ENCODE peak calls at places on chromosomes 16 and 17, in four cellular contexts. K is GM23248, F is OCI-LY7, E is hepatocyte. L is an unnamed sample. For H3K79me2 and H3K9me2, the result is how much of the 10 kb centered on the place peaks cover.

GRCh38 chr17:81409190-81409935 is 14.1 kb downstream of the BAHCC1 start:
- DNase-seq in E (no peak), K (no peak), F (peak), L (no peak)

GRCh38 chr16:75052481-75053211 is 53.8 kb downstream of the ZNRF1 start:
- DNase-seq in E (no peak), F (no peak), K (no peak), L (no peak)

GRCh38 chr16:90040152-90041023 is 21.1 kb upstream of the DBNDD1 start:
- DNase-seq in E (no peak), K (no peak), F (no peak), L (no peak)

GRCh38 chr17:69430488-69430887 is 16.0 kb downstream of the MAP2K6 start:
- DNase-seq in F (no peak), E (peak), K (no peak), L (no peak)

GRCh38 chr17:34447406-34447805 is 84.4 kb upstream of the CCL1 start:
- DNase-seq in F (no peak), K (no peak), E (no peak), L (peak)

GRCh38 chr17:19354123-19354522 is 8.4 kb downstream of the B9D1 start:
- DNase-seq in E (no peak), F (no peak), K (peak), L (no peak)

GRCh38 chr17:51722994-51723393 is 435.5 kb downstream of the CA10 start:
- DNase-seq in K (no peak), E (no peak), F (no peak), L (no peak)

GRCh38 chr16:84739349-84740124 is 39.7 kb downstream of the USP10 start:
- DNase-seq in F (no peak), K (peak), E (no peak), L (no peak)

GRCh38 chr16:63890072-63890471 is 1231.8 kb downstream of the CDH11 start:
- DNase-seq in E (peak), K (peak), F (no peak), L (no peak)

GRCh38 chr16:85387171-85387507 is 226.0 kb upstream of the GSE1 start:
- DNase-seq in K (no peak), E (no peak), F (no peak), L (no peak)

GRCh38 chr17:9911089-9911488 is 6.0 kb upstream of the RCVRN start:
- DNase-seq in E (no peak), K (no peak), F (no peak), L (no peak)

GRCh38 chr17:14201087-14201486 is 35.6 kb downstream of the CDRT15 start:
- DNase-seq in F (no peak), K (peak), E (no peak), L (no peak)

GRCh38 chr17:2814049-2814448 is 17.8 kb downstream of the RAP1GAP2 start:
- DNase-seq in E (no peak), F (peak), K (no peak), L (peak)

GRCh38 chr17:80956321-80957190 is 35.1 kb upstream of the CHMP6 start:
- DNase-seq in F (no peak), K (no peak), E (no peak), L (no peak)

GRCh38 chr16:12573730-12574383 is 229.8 kb downstream of the CPPED1 start:
- DNase-seq in K (peak), F (peak), E (peak), L (no peak)

GRCh38 chr17:50056217-50056960 is 479 bp downstream of the ITGA3 start:
- DNase-seq in E (peak), F (peak), K (peak), L (peak)

GRCh38 chr16:12708266-12708665 is 95.4 kb downstream of the CPPED1 start:
- DNase-seq in F (no peak), K (no peak), E (no peak), L (no peak)

GRCh38 chr16:55508941-55509920 is at the start of gene LPCAT2:
- DNase-seq in K (peak), E (peak), F (no peak), L (peak)

GRCh38 chr17:41678907-41679739 is 9.6 kb upstream of the EIF1 start:
- DNase-seq in K (peak), F (peak), E (no peak), L (peak)

GRCh38 chr17:67517335-67517734 is 140.3 kb downstream of the PITPNC1 start:
- DNase-seq in K (no peak), F (no peak), E (no peak), L (no peak)

GRCh38 chr17:63751806-63752205 is 10.2 kb upstream of the STRADA start:
- DNase-seq in E (peak), K (no peak), F (no peak), L (peak)

GRCh38 chr16:10554569-10554968 is 25.8 kb downstream of the EMP2 start:
- DNase-seq in F (no peak), E (no peak), K (no peak), L (no peak)

GRCh38 chr17:58918879-58919278 is 163.2 kb downstream of the PPM1E start:
- DNase-seq in K (no peak), F (no peak), E (no peak), L (no peak)

GRCh38 chr16:70611224-70611598 is 35.1 kb upstream of the IL34 start:
- DNase-seq in F (no peak), K (no peak), E (no peak), L (no peak)

GRCh38 chr17:7479389-7480192 is at the start of gene ZBTB4:
- DNase-seq in F (peak), K (peak), E (peak), L (peak)

GRCh38 chr16:1633310-1633709 is 21.1 kb downstream of the CRAMP1 start:
- DNase-seq in K (no peak), E (no peak), F (no peak), L (no peak)

GRCh38 chr16:3017806-3018506 is at the start of gene CLDN6:
- DNase-seq in E (peak), K (no peak), F (peak), L (no peak)

GRCh38 chr16:9441021-9441420 is 349.6 kb downstream of the HAPSTR1 start:
- DNase-seq in F (peak), E (no peak), K (no peak), L (peak)

GRCh38 chr16:49854227-49855203 is 1.4 kb downstream of the ZNF423 start:
- DNase-seq in F (peak), E (peak), K (peak), L (peak)

GRCh38 chr16:15653227-15653626 is 3.2 kb downstream of the NDE1 start:
- DNase-seq in F (no peak), E (no peak), K (peak), L (no peak)

GRCh38 chr17:72839086-72839728 is 253.3 kb downstream of the SLC39A11 start:
- DNase-seq in K (no peak), F (no peak), E (no peak), L (no peak)

GRCh38 chr17:41415411-41415810 is 9.0 kb downstream of the KRT37 start:
- DNase-seq in F (no peak), K (no peak), E (no peak), L (no peak)

GRCh38 chr16:54466233-54466632 is 179.6 kb upstream of the IRX3 start:
- DNase-seq in F (no peak), K (no peak), E (no peak), L (no peak)

GRCh38 chr16:86519649-86520316 is 9.5 kb downstream of the FOXF1 start:
- DNase-seq in K (peak), F (peak), E (peak), L (peak)

GRCh38 chr17:7213895-7214299 is 5.7 kb downstream of the DLG4 start:
- DNase-seq in F (peak), K (peak), E (peak), L (peak)

GRCh38 chr16:46857261-46857962 is 26.4 kb upstream of the C16orf87 start:
- DNase-seq in E (peak), K (peak), F (peak), L (peak)

GRCh38 chr16:54070944-54071343 is 215.6 kb downstream of the IRX3 start:
- DNase-seq in F (no peak), K (no peak), E (no peak), L (no peak)

GRCh38 chr17:64767269-64767997 is 105.3 kb upstream of the SMURF2 start:
- DNase-seq in K (no peak), E (no peak), F (no peak), L (no peak)
- H3K79me2 ChIP-seq in K (under half), E (under half), F (under half), L (under half)

GRCh38 chr17:57091186-57091618 is 6.2 kb downstream of the AKAP1 start:
- DNase-seq in E (no peak), F (no peak), K (no peak), L (no peak)
- TF ChIP-seq EZH2phosphoT487 in E (no peak), F (no peak), K (no peak), L (no peak)

DNA sequence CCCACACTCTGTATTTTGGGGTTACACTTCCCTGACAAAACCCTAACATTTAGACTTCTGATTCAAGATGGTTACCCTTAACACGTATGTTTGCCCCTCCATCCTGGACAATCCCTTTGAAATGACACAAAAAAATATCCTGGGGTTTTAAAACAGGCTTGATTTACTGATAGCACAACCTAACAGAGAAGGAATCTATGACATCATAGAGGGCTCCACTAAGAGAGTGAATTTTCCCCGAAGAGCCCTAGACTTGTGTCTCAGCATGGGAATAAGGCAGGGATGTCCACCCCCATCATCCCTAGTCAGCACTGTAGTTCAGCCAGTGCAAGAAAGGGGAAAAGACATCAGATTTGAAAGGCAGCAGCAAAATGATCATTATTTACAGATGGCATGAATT is 15.8 kb upstream of the SRCIN1 start:
- DNase-seq in E (no peak), F (no peak), K (no peak), L (no peak)
- H3K9me2 ChIP-seq in E (under half), F (under half), K (under half), L (under half)

DNA sequence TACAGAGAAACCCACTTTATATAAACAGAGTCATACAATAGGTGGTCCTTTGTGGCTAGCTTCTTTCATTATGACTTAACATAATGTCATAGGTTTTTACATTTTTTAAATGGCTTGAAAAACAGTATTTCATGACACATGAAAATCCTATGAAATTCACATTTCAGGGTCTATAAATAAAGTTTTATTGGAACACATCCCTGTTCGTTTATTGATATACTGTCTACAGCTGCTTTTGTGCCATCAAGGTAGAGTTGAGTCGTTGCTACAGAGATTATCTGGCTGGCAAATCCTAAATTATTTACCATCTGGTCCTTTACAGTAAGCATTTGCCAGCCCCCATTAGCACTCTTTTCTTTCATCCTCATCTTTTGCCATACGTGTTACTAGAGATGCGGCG is 2.3 kb downstream of the VPS4A start:
- DNase-seq in E (no peak), F (no peak), K (no peak), L (no peak)
- H3K79me2 ChIP-seq in E (under half), F (under half), K (half or more), L (half or more)

GRCh38 chr17:44210342-44211192 is 8.9 kb downstream of the UBTF start:
- DNase-seq in E (peak), F (peak), K (peak), L (peak)
- TF ChIP-seq EZH2phosphoT487 in E (no peak), F (no peak), K (no peak), L (no peak)

GRCh38 chr16:65224471-65224870 is 102.6 kb upstream of the CDH11 start:
- DNase-seq in E (no peak), F (no peak), K (no peak), L (no peak)

GRCh38 chr16:65225488-65225887 is 103.6 kb upstream of the CDH11 start:
- DNase-seq in K (no peak), E (no peak), F (no peak), L (no peak)

GRCh38 chr16:65223335-65223734 is 101.5 kb upstream of the CDH11 start:
- DNase-seq in E (no peak), K (no peak), F (no peak), L (no peak)

GRCh38 chr16:65226077-65226476 is 104.2 kb upstream of the CDH11 start:
- DNase-seq in E (no peak), K (no peak), F (no peak), L (no peak)

GRCh38 chr16:65224994-65225393 is 103.1 kb upstream of the CDH11 start:
- DNase-seq in F (no peak), E (no peak), K (no peak), L (no peak)
- H3K9me2 ChIP-seq in F (under half), E (under half), K (under half), L (under half)

DNA sequence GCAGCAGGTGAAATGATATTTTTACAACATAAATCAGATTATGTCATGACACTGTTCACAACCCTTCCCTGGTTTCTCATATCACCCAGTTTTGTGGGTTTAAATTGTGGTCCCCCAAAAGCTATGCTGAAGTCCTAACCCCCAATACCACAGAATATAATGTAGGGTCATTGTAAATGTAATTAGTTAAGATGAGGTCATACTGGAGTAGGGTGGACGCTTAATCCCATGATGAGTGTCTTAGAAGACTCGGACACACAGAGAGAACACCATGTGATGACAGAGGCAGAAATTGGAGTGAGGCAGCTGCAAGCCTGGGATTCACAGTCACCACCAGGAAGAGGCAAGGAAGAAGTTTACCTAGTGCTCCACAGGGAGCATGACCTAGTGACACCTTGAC is 197.8 kb downstream of the SALL1 start:
- DNase-seq in F (no peak), K (no peak), E (no peak), L (no peak)
- H3K79me2 ChIP-seq in F (under half), K (under half), E (under half), L (under half)

DNA sequence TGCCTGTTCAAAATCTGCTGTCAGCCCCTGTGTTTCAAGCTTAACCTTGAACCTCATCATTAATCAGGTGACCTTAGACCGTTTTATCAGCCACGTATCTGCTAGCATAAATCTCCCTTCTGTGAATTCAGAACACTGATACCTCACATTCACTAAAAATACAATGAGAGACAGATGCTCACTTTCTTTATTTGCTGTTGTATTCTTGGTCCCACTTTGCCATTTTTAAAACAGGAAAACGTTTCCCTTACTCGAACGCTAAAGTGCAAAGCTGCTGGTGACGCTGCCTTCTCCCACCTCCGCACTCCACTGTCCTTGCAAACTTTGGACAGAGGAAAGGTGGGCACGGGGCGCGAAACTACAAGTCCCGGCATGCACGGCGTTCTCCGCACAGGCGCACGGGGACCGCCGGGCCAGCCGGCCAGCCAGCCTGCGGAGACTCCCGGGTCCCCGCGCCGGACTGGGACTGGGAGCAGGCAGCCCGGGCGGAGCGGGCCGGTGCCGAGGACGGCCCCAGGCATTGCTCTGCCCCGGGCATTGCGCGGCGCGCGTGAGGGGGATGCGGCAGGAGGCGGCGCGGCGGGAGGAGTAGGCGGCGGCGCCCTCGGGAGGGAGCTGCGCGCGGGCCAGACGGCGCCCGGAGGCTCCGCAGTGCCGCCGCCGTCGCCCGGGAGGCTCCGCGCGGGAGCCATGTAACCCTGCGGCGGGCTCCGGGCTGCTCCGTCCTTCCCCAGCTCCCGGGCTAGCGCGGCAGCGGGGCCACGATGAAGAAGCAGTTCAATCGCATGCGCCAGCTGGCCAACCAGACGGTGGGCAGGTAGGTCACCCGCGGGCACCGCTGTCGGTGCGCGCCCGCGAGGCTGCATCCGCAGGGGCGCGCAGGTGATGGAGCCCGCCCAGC is at the start of gene ARHGAP44:
- DNase-seq in F (peak), K (peak), E (peak), L (no peak)
- TF ChIP-seq EZH2phosphoT487 in F (no peak), K (no peak), E (no peak), L (no peak)

GRCh38 chr17:45247429-45248131 is 14.3 kb downstream of the SPATA32 start:
- DNase-seq in K (peak), F (peak), E (peak), L (peak)

GRCh38 chr17:45248132-45248936 is 13.6 kb downstream of the SPATA32 start:
- DNase-seq in K (no peak), E (peak), F (peak), L (peak)

GRCh38 chr17:45253879-45254278 is 8.0 kb downstream of the SPATA32 start:
- DNase-seq in K (no peak), E (no peak), F (no peak), L (no peak)

GRCh38 chr17:45255358-45255757 is 6.5 kb downstream of the SPATA32 start:
- DNase-seq in F (no peak), E (no peak), K (no peak), L (no peak)

GRCh38 chr17:45251931-45252330 is 10.0 kb downstream of the SPATA32 start:
- DNase-seq in F (no peak), K (no peak), E (no peak), L (no peak)
- H3K9me2 ChIP-seq in F (under half), K (under half), E (under half), L (under half)

GRCh38 chr16:80982646-80983045 is 24.0 kb downstream of the CMC2 start:
- DNase-seq in K (no peak), E (no peak), F (no peak), L (no peak)
- H3K79me2 ChIP-seq in K (half or more), E (under half), F (under half), L (under half)